ENCODE peak calls at places on chromosome 11, in ten cellular contexts. T is epithelial cell of esophagus, G is stomach, Q is GM12865, F is body of pancreas, S is heart right ventricle, I is AG04449, W is AG04450, E is breast epithelium, O is cardiac muscle cell. K is an unnamed sample.

GRCh38 chr11:111826322-111826950 is 44.9 kb downstream of the ALG9 start:
- DNase-seq in T (no peak), G (no peak), Q (no peak), F (no peak), S (no peak), I (no peak), W (no peak), E (no peak), O (no peak), K (no peak)

GRCh38 chr11:94803491-94803890 is 35.3 kb downstream of the AMOTL1 start:
- DNase-seq in T (peak; percentile 30), G (no peak), Q (no peak), F (no peak), S (no peak), I (no peak), W (no peak), E (no peak), O (no peak), K (no peak)

GRCh38 chr11:134226806-134227325 is 2.4 kb downstream of the VPS26B start:
- DNase-seq in T (no peak), G (no peak), Q (no peak), F (no peak), S (no peak), I (no peak), W (no peak), E (no peak), O (peak; percentile 18), K (no peak)

GRCh38 chr11:27723685-27724084 is 23.4 kb upstream of the BDNF start:
- DNase-seq in T (no peak), G (no peak), Q (no peak), F (no peak), S (no peak), I (no peak), W (no peak), E (no peak), O (no peak), K (no peak)

GRCh38 chr11:489610-490185 is 17.3 kb downstream of the RNH1 start:
- DNase-seq in T (no peak), G (no peak), Q (no peak), F (no peak), S (no peak), I (no peak), W (no peak), E (no peak), O (no peak), K (no peak)

GRCh38 chr11:125199915-125200314 is 35.4 kb downstream of the PKNOX2 start:
- DNase-seq in T (no peak), G (no peak), Q (no peak), F (no peak), S (no peak), I (no peak), W (no peak), E (no peak), O (no peak), K (no peak)

GRCh38 chr11:114448749-114449484 is 9.7 kb downstream of the REXO2 start:
- DNase-seq in T (peak; percentile 61), G (no peak), Q (no peak), F (no peak), S (no peak), I (no peak), W (no peak), E (no peak), O (no peak), K (no peak)

GRCh38 chr11:57424802-57425564 is 1.9 kb downstream of the SLC43A3 start:
- DNase-seq in T (peak; percentile 84), G (peak; percentile 56), Q (peak; percentile 97), F (peak; percentile 47), S (peak; percentile 85), I (peak; percentile 55), W (peak; percentile 66), E (no peak), O (peak; percentile 97), K (peak; percentile 97)

GRCh38 chr11:117187007-117187406 is 8.5 kb downstream of the SIDT2 start:
- DNase-seq in T (no peak), G (no peak), Q (no peak), F (peak; percentile 7), S (no peak), I (no peak), W (no peak), E (peak; percentile 22), O (no peak), K (no peak)

GRCh38 chr11:45163956-45164575 is 17.6 kb downstream of the PRDM11 start:
- DNase-seq in T (peak; percentile 29), G (no peak), Q (no peak), F (no peak), S (no peak), I (no peak), W (no peak), E (no peak), O (no peak), K (no peak)

GRCh38 chr11:11306855-11307254 is 46.2 kb downstream of the CSNK2A3 start:
- DNase-seq in T (no peak), G (no peak), Q (no peak), F (no peak), S (no peak), I (no peak), W (no peak), E (no peak), O (peak; percentile 2), K (no peak)

DNA sequence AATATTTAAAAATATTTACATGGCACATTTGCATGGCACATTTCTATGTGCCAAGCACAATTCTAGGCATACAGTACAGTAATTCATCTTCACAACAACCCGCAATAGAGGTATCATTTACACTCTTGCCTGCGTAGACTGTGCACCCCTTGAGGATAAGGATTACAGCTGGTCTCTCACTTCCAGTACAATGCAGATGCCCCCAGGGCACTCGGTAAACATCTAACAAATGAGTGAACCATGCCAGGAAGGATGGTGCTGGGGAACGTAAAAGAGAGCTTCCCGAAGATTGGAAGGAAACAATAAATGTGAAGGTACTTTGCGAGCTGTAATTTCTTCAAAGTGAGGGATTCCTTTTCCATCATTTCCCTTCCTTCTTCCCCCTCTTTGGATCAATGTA is 1.3 kb downstream of the PRPF19 start:
- DNase-seq in T (peak; percentile 36), G (no peak), Q (no peak), F (no peak), S (no peak), I (no peak), W (no peak), E (no peak), O (no peak), K (no peak)
- H3K4me3 ChIP-seq in T (peak overlapping the region; percentile 96), G (peak overlapping the region; percentile 66), Q (peak overlapping the region; percentile 74), F (no peak overlapping the region), S (peak overlapping the region; percentile 86), I (peak overlapping the region; percentile 85), W (peak overlapping the region; percentile 91), E (peak overlapping the region; percentile 91), O (no peak overlapping the region), K (peak overlapping the region; percentile 84)

DNA sequence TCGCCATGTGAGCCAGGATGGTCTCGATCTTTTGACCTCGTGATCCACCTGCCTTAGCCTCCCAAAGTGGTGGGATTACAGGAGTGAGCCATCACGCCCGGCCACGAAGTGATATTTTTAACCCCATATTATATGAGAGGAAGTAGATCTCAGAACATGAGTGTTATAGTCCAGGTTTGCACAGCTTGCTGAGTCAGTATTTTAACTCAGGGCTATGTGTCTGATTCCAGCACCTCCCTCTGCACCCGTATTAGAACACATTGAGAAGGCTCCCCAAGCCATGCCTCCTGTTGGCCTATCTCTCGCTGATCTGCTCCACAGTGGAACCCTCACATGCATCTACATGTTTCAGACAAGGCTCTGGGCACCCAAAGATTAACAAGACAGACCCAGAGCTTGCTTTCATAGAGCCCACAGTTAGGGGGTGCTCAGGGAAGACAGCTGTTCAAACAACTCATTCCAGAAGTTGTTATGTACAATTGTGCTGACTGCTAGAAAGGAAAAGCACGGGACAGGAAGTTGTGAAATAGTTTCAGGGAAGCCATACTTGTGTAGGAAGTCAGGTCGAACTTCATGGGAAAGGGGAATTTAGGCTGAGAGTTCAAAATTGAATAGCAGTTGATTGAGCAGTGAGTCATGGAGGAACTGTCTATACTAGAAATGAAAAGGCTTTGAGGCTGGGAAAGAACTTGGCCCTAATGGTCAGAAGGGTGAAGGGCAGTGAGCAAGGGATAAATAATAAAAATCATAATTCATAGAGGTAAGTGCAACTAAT is 49.3 kb upstream of the CLPB start:
- DNase-seq in T (peak; percentile 80), G (no peak), Q (peak; percentile 9), F (no peak), S (peak; percentile 34), I (no peak), W (no peak), E (no peak), O (peak; percentile 81), K (peak; percentile 88)
- TF ChIP-seq CTCF in T (no peak), G (no peak), Q (no peak), F (no peak), S (no peak), I (no peak), W (no peak), E (no peak), O (no peak), K (no peak)

GRCh38 chr11:36010010-36010740 is 66.3 kb downstream of the LDLRAD3 start:
- DNase-seq in T (peak; percentile 70), G (no peak), Q (no peak), F (no peak), S (no peak), I (no peak), W (no peak), E (no peak), O (peak; percentile 58), K (peak; percentile 49)
- H3K4me3 ChIP-seq in T (no peak overlapping the region), G (no peak overlapping the region), Q (no peak overlapping the region), F (no peak overlapping the region), S (no peak overlapping the region), I (peak overlapping the region; percentile 26), W (no peak overlapping the region), E (no peak overlapping the region), O (no peak overlapping the region), K (peak overlapping the region; percentile 9)

DNA sequence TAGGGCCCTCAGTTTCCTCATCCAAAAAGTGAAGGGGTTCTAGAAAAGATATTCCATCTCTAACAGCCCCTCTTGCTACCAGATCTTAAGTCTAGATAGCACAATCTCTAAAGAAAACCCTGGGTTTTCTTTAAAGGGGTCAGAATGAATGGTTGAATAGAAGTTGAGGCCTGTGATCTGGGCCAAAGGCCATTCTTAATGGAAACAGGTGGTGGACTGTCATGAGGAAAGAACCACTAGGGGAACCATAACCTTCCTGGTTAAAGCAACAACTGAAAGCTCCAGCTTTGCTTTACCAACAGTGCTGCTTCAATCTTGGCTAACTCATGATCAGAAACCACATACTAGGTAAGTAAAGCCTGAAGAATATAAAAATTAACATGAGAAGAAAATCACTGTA is 1.8 kb downstream of the CELF1 start:
- DNase-seq in T (peak; percentile 40), G (no peak), Q (peak; percentile 65), F (no peak), S (no peak), I (no peak), W (no peak), E (no peak), O (peak; percentile 47), K (peak; percentile 44)
- TF ChIP-seq CTCF in T (peak; percentile 47), G (no peak), Q (peak; percentile 50), F (no peak), S (no peak), I (peak; percentile 9), W (peak; percentile 59), E (no peak), O (peak; percentile 38), K (peak; percentile 42)

GRCh38 chr11:4186464-4187054 is 92.0 kb downstream of the RRM1 start:
- DNase-seq in T (no peak), G (no peak), Q (no peak), F (no peak), S (no peak), I (no peak), W (no peak), E (no peak), O (no peak), K (no peak)
- H3K4me3 ChIP-seq in T (peak overlapping the region; percentile 55), G (peak overlapping the region; percentile 62), Q (no peak overlapping the region), F (no peak overlapping the region), S (peak overlapping the region; percentile 64), I (peak overlapping the region; percentile 67), W (peak overlapping the region; percentile 68), E (peak overlapping the region; percentile 68), O (peak overlapping the region; percentile 45), K (peak overlapping the region; percentile 63)